ENCODE peak calls at places on chromosomes 3 and 15, in nine cellular contexts. D, W, N, O, P, S, E, Y and Z are unnamed samples.

GRCh38 chr3:46857485-46858341 is 5.5 kb downstream of the MYL3 start:
- DNase-seq in E (no peak), P (no peak), W (peak; percentile 28), D (peak; percentile 3), N (no peak), S (no peak), O (no peak), Y (no peak), Z (peak; percentile 32)

GRCh38 chr3:31810991-31811433 is 170.1 kb downstream of the OSBPL10 start:
- DNase-seq in N (no peak), O (no peak), E (no peak), P (no peak), S (no peak), D (no peak), W (no peak), Y (no peak), Z (no peak)

GRCh38 chr3:22893631-22894377 is 309.3 kb upstream of the UBE2E2 start:
- DNase-seq in P (no peak), D (no peak), O (no peak), S (no peak), N (no peak), W (no peak), Y (peak; percentile 21), E (no peak), Z (no peak)

GRCh38 chr15:39493393-39494067 is 87.3 kb upstream of the THBS1 start:
- DNase-seq in Y (peak; percentile 68), W (no peak), N (no peak), O (no peak), P (no peak), E (no peak), S (no peak), D (no peak), Z (no peak)

GRCh38 chr3:141960731-141961130 is 84.3 kb downstream of the ATP1B3 start:
- DNase-seq in Y (no peak), D (no peak), O (no peak), W (no peak), S (peak; percentile 51), P (no peak), E (peak; percentile 47), N (no peak), Z (no peak)

GRCh38 chr3:39548282-39548681 is 80.8 kb downstream of the MOBP start:
- DNase-seq in N (no peak), P (no peak), D (no peak), O (no peak), E (peak; percentile 29), S (peak; percentile 78), Y (no peak), W (no peak), Z (no peak)

GRCh38 chr15:60392986-60393811 is 4.6 kb downstream of the ANXA2 start:
- DNase-seq in Y (no peak), E (peak; percentile 98), S (peak; percentile 98), N (peak; percentile 94), D (peak; percentile 93), W (no peak), P (peak; percentile 55), O (no peak), Z (peak; percentile 76)

GRCh38 chr15:91040851-91041250 is 18.5 kb upstream of the VPS33B start:
- DNase-seq in W (no peak), O (no peak), S (no peak), D (no peak), P (no peak), N (no peak), Y (no peak), E (no peak), Z (no peak)

GRCh38 chr15:43483306-43484128 is 9.4 kb downstream of the TP53BP1 start:
- DNase-seq in O (no peak), E (peak; percentile 19), Y (no peak), W (no peak), D (no peak), P (no peak), S (peak; percentile 55), N (no peak), Z (no peak)

GRCh38 chr3:48644898-48645760 is 9.9 kb upstream of the SLC26A6 start:
- DNase-seq in D (no peak), S (no peak), E (no peak), Y (no peak), W (no peak), P (no peak), N (no peak), O (no peak), Z (no peak)

GRCh38 chr15:63323798-63324651 is 46.6 kb downstream of the APH1B start:
- DNase-seq in P (no peak), N (no peak), O (no peak), Y (no peak), S (no peak), D (no peak), W (no peak), E (no peak), Z (no peak)

GRCh38 chr3:46061887-46062286 is 34.6 kb upstream of the XCR1 start:
- DNase-seq in D (no peak), Y (no peak), O (no peak), N (no peak), W (no peak), S (no peak), E (no peak), P (no peak), Z (no peak)